ENCODE peak calls at places on chromosomes 3 and 15, in six cellular contexts. One of them, this sample, is unnamed.

GRCh38 chr3:175398676-175399075 is 539.5 kb downstream of the NAALADL2 start:
- DNase-seq in GM23248: peak
- DNase-seq in stimulated activated naive B cell treated with anti-CD40 and anti-IgM and Interleukin-4, amounts not matched to agents 10 μg/mL and 1 μg/mL and 100 μg/mL, for 72 hours: no peak
- DNase-seq in KG1: no peak
- DNase-seq in HEK293T: no peak
- DNase-seq in endothelial cell: no peak
- DNase-seq in this sample: no peak

GRCh38 chr3:67044295-67044694 is 46.2 kb downstream of the KBTBD8 start:
- DNase-seq in GM23248: peak
- DNase-seq in stimulated activated naive B cell treated with anti-CD40 and anti-IgM and Interleukin-4, amounts not matched to agents 10 μg/mL and 1 μg/mL and 100 μg/mL, for 72 hours: no peak
- DNase-seq in KG1: no peak
- DNase-seq in HEK293T: no peak
- DNase-seq in endothelial cell: no peak
- DNase-seq in this sample: no peak

GRCh38 chr15:70461017-70461416 is 302.3 kb downstream of the UACA start:
- DNase-seq in GM23248: no peak
- DNase-seq in stimulated activated naive B cell treated with anti-CD40 and anti-IgM and Interleukin-4, amounts not matched to agents 10 μg/mL and 1 μg/mL and 100 μg/mL, for 72 hours: no peak
- DNase-seq in KG1: no peak
- DNase-seq in HEK293T: no peak
- DNase-seq in endothelial cell: no peak
- DNase-seq in this sample: no peak

GRCh38 chr3:53842436-53843194 is 3.6 kb downstream of the CHDH start:
- DNase-seq in GM23248: peak
- DNase-seq in stimulated activated naive B cell treated with anti-CD40 and anti-IgM and Interleukin-4, amounts not matched to agents 10 μg/mL and 1 μg/mL and 100 μg/mL, for 72 hours: no peak
- DNase-seq in KG1: no peak
- DNase-seq in HEK293T: no peak
- DNase-seq in endothelial cell: no peak
- DNase-seq in this sample: no peak

GRCh38 chr3:183359036-183359435 is 69.4 kb downstream of the MCF2L2 start:
- DNase-seq in GM23248: peak
- DNase-seq in stimulated activated naive B cell treated with anti-CD40 and anti-IgM and Interleukin-4, amounts not matched to agents 10 μg/mL and 1 μg/mL and 100 μg/mL, for 72 hours: no peak
- DNase-seq in KG1: no peak
- DNase-seq in HEK293T: no peak
- DNase-seq in endothelial cell: no peak
- DNase-seq in this sample: no peak

GRCh38 chr3:147412917-147413711 is 3.9 kb downstream of the ZIC1 start:
- DNase-seq in GM23248: no peak
- DNase-seq in stimulated activated naive B cell treated with anti-CD40 and anti-IgM and Interleukin-4, amounts not matched to agents 10 μg/mL and 1 μg/mL and 100 μg/mL, for 72 hours: no peak
- DNase-seq in KG1: no peak
- DNase-seq in HEK293T: no peak
- DNase-seq in endothelial cell: peak
- DNase-seq in this sample: no peak

GRCh38 chr3:196528639-196529233 is 13.6 kb upstream of the SMCO1 start:
- DNase-seq in GM23248: peak
- DNase-seq in stimulated activated naive B cell treated with anti-CD40 and anti-IgM and Interleukin-4, amounts not matched to agents 10 μg/mL and 1 μg/mL and 100 μg/mL, for 72 hours: peak
- DNase-seq in KG1: peak
- DNase-seq in HEK293T: no peak
- DNase-seq in endothelial cell: peak
- DNase-seq in this sample: peak

GRCh38 chr3:57006048-57006709 is 54.3 kb upstream of the SPATA12 start:
- DNase-seq in GM23248: no peak
- DNase-seq in stimulated activated naive B cell treated with anti-CD40 and anti-IgM and Interleukin-4, amounts not matched to agents 10 μg/mL and 1 μg/mL and 100 μg/mL, for 72 hours: no peak
- DNase-seq in KG1: no peak
- DNase-seq in HEK293T: no peak
- DNase-seq in endothelial cell: no peak
- DNase-seq in this sample: no peak

GRCh38 chr15:67068724-67069400 is 3.5 kb downstream of the SMAD3 start:
- DNase-seq in GM23248: peak
- DNase-seq in stimulated activated naive B cell treated with anti-CD40 and anti-IgM and Interleukin-4, amounts not matched to agents 10 μg/mL and 1 μg/mL and 100 μg/mL, for 72 hours: no peak
- DNase-seq in KG1: no peak
- DNase-seq in HEK293T: no peak
- DNase-seq in endothelial cell: no peak
- DNase-seq in this sample: no peak

GRCh38 chr3:125203731-125204130 is 8.8 kb downstream of the SLC12A8 start:
- DNase-seq in GM23248: no peak
- DNase-seq in stimulated activated naive B cell treated with anti-CD40 and anti-IgM and Interleukin-4, amounts not matched to agents 10 μg/mL and 1 μg/mL and 100 μg/mL, for 72 hours: no peak
- DNase-seq in KG1: no peak
- DNase-seq in HEK293T: no peak
- DNase-seq in endothelial cell: no peak
- DNase-seq in this sample: no peak

GRCh38 chr3:25173610-25174009 is 254.5 kb upstream of the RARB start:
- DNase-seq in GM23248: no peak
- DNase-seq in stimulated activated naive B cell treated with anti-CD40 and anti-IgM and Interleukin-4, amounts not matched to agents 10 μg/mL and 1 μg/mL and 100 μg/mL, for 72 hours: no peak
- DNase-seq in KG1: no peak
- DNase-seq in HEK293T: peak
- DNase-seq in endothelial cell: no peak
- DNase-seq in this sample: no peak

GRCh38 chr3:167684389-167684993 is 30.7 kb upstream of the WDR49 start:
- DNase-seq in GM23248: peak
- DNase-seq in stimulated activated naive B cell treated with anti-CD40 and anti-IgM and Interleukin-4, amounts not matched to agents 10 μg/mL and 1 μg/mL and 100 μg/mL, for 72 hours: peak
- DNase-seq in KG1: peak
- DNase-seq in HEK293T: peak
- DNase-seq in endothelial cell: peak
- DNase-seq in this sample: no peak

GRCh38 chr3:187736418-187736871 is 8.8 kb downstream of the BCL6 start:
- DNase-seq in GM23248: peak
- DNase-seq in stimulated activated naive B cell treated with anti-CD40 and anti-IgM and Interleukin-4, amounts not matched to agents 10 μg/mL and 1 μg/mL and 100 μg/mL, for 72 hours: no peak
- DNase-seq in KG1: no peak
- DNase-seq in HEK293T: no peak
- DNase-seq in endothelial cell: no peak
- DNase-seq in this sample: no peak

GRCh38 chr3:20073683-20074082 is 33.4 kb downstream of the KAT2B start:
- DNase-seq in GM23248: no peak
- DNase-seq in stimulated activated naive B cell treated with anti-CD40 and anti-IgM and Interleukin-4, amounts not matched to agents 10 μg/mL and 1 μg/mL and 100 μg/mL, for 72 hours: no peak
- DNase-seq in KG1: no peak
- DNase-seq in HEK293T: no peak
- DNase-seq in endothelial cell: no peak
- DNase-seq in this sample: no peak

GRCh38 chr3:13303410-13303809 is 116.7 kb downstream of the NUP210 start:
- DNase-seq in GM23248: no peak
- DNase-seq in stimulated activated naive B cell treated with anti-CD40 and anti-IgM and Interleukin-4, amounts not matched to agents 10 μg/mL and 1 μg/mL and 100 μg/mL, for 72 hours: no peak
- DNase-seq in KG1: no peak
- DNase-seq in HEK293T: no peak
- DNase-seq in endothelial cell: no peak
- DNase-seq in this sample: no peak

GRCh38 chr15:60655252-60655651 is 176.3 kb upstream of the ICE2 start:
- DNase-seq in GM23248: no peak
- DNase-seq in stimulated activated naive B cell treated with anti-CD40 and anti-IgM and Interleukin-4, amounts not matched to agents 10 μg/mL and 1 μg/mL and 100 μg/mL, for 72 hours: no peak
- DNase-seq in KG1: no peak
- DNase-seq in HEK293T: no peak
- DNase-seq in endothelial cell: no peak
- DNase-seq in this sample: no peak

GRCh38 chr15:67819636-67820035 is 5.7 kb upstream of the SKOR1 start:
- DNase-seq in GM23248: no peak
- DNase-seq in stimulated activated naive B cell treated with anti-CD40 and anti-IgM and Interleukin-4, amounts not matched to agents 10 μg/mL and 1 μg/mL and 100 μg/mL, for 72 hours: no peak
- DNase-seq in KG1: no peak
- DNase-seq in HEK293T: no peak
- DNase-seq in endothelial cell: peak
- DNase-seq in this sample: no peak

GRCh38 chr3:125916376-125916978 is 52.5 kb upstream of the ROPN1B start:
- DNase-seq in GM23248: peak
- DNase-seq in stimulated activated naive B cell treated with anti-CD40 and anti-IgM and Interleukin-4, amounts not matched to agents 10 μg/mL and 1 μg/mL and 100 μg/mL, for 72 hours: peak
- DNase-seq in KG1: peak
- DNase-seq in HEK293T: peak
- DNase-seq in endothelial cell: no peak
- DNase-seq in this sample: no peak

GRCh38 chr3:186360779-186361178 is 1.3 kb downstream of the DGKG start:
- DNase-seq in GM23248: no peak
- DNase-seq in stimulated activated naive B cell treated with anti-CD40 and anti-IgM and Interleukin-4, amounts not matched to agents 10 μg/mL and 1 μg/mL and 100 μg/mL, for 72 hours: no peak
- DNase-seq in KG1: no peak
- DNase-seq in HEK293T: no peak
- DNase-seq in endothelial cell: peak
- DNase-seq in this sample: no peak

GRCh38 chr3:17581421-17582080 is 160.9 kb downstream of the TBC1D5 start:
- DNase-seq in GM23248: peak
- DNase-seq in stimulated activated naive B cell treated with anti-CD40 and anti-IgM and Interleukin-4, amounts not matched to agents 10 μg/mL and 1 μg/mL and 100 μg/mL, for 72 hours: no peak
- DNase-seq in KG1: no peak
- DNase-seq in HEK293T: no peak
- DNase-seq in endothelial cell: no peak
- DNase-seq in this sample: no peak

GRCh38 chr3:30538787-30539186 is 67.6 kb upstream of the TGFBR2 start:
- DNase-seq in GM23248: peak
- DNase-seq in stimulated activated naive B cell treated with anti-CD40 and anti-IgM and Interleukin-4, amounts not matched to agents 10 μg/mL and 1 μg/mL and 100 μg/mL, for 72 hours: no peak
- DNase-seq in KG1: no peak
- DNase-seq in HEK293T: no peak
- DNase-seq in endothelial cell: no peak
- DNase-seq in this sample: no peak

GRCh38 chr15:59166156-59166555 is 40.5 kb upstream of the LDHAL6B start:
- DNase-seq in GM23248: peak
- DNase-seq in stimulated activated naive B cell treated with anti-CD40 and anti-IgM and Interleukin-4, amounts not matched to agents 10 μg/mL and 1 μg/mL and 100 μg/mL, for 72 hours: no peak
- DNase-seq in KG1: no peak
- DNase-seq in HEK293T: no peak
- DNase-seq in endothelial cell: no peak
- DNase-seq in this sample: no peak

GRCh38 chr3:25027639-25028038 is 400.4 kb upstream of the RARB start:
- DNase-seq in GM23248: no peak
- DNase-seq in stimulated activated naive B cell treated with anti-CD40 and anti-IgM and Interleukin-4, amounts not matched to agents 10 μg/mL and 1 μg/mL and 100 μg/mL, for 72 hours: no peak
- DNase-seq in KG1: no peak
- DNase-seq in HEK293T: no peak
- DNase-seq in endothelial cell: no peak
- DNase-seq in this sample: no peak

GRCh38 chr3:64150527-64151238 is 74.6 kb downstream of the PRICKLE2 start:
- DNase-seq in GM23248: peak
- DNase-seq in stimulated activated naive B cell treated with anti-CD40 and anti-IgM and Interleukin-4, amounts not matched to agents 10 μg/mL and 1 μg/mL and 100 μg/mL, for 72 hours: no peak
- DNase-seq in KG1: no peak
- DNase-seq in HEK293T: peak
- DNase-seq in endothelial cell: no peak
- DNase-seq in this sample: peak

GRCh38 chr3:10223676-10224639 is 24.3 kb upstream of the TATDN2 start:
- DNase-seq in GM23248: peak
- DNase-seq in stimulated activated naive B cell treated with anti-CD40 and anti-IgM and Interleukin-4, amounts not matched to agents 10 μg/mL and 1 μg/mL and 100 μg/mL, for 72 hours: peak
- DNase-seq in KG1: peak
- DNase-seq in HEK293T: no peak
- DNase-seq in endothelial cell: no peak
- DNase-seq in this sample: no peak

GRCh38 chr15:70132148-70132547 is 34.4 kb upstream of the TLE3 start:
- DNase-seq in GM23248: peak
- DNase-seq in stimulated activated naive B cell treated with anti-CD40 and anti-IgM and Interleukin-4, amounts not matched to agents 10 μg/mL and 1 μg/mL and 100 μg/mL, for 72 hours: no peak
- DNase-seq in KG1: no peak
- DNase-seq in HEK293T: no peak
- DNase-seq in endothelial cell: no peak
- DNase-seq in this sample: no peak

GRCh38 chr15:37880009-37880834 is 54.2 kb upstream of the TMCO5A start:
- DNase-seq in GM23248: peak
- DNase-seq in stimulated activated naive B cell treated with anti-CD40 and anti-IgM and Interleukin-4, amounts not matched to agents 10 μg/mL and 1 μg/mL and 100 μg/mL, for 72 hours: no peak
- DNase-seq in KG1: peak
- DNase-seq in HEK293T: peak
- DNase-seq in endothelial cell: peak
- DNase-seq in this sample: no peak

GRCh38 chr15:28954466-28955159 is 68.8 kb downstream of the APBA2 start:
- DNase-seq in GM23248: no peak
- DNase-seq in stimulated activated naive B cell treated with anti-CD40 and anti-IgM and Interleukin-4, amounts not matched to agents 10 μg/mL and 1 μg/mL and 100 μg/mL, for 72 hours: no peak
- DNase-seq in KG1: no peak
- DNase-seq in HEK293T: no peak
- DNase-seq in endothelial cell: no peak
- DNase-seq in this sample: peak

GRCh38 chr15:66196565-66196964 is 57.0 kb downstream of the MEGF11 start:
- DNase-seq in GM23248: no peak
- DNase-seq in stimulated activated naive B cell treated with anti-CD40 and anti-IgM and Interleukin-4, amounts not matched to agents 10 μg/mL and 1 μg/mL and 100 μg/mL, for 72 hours: no peak
- DNase-seq in KG1: no peak
- DNase-seq in HEK293T: no peak
- DNase-seq in endothelial cell: no peak
- DNase-seq in this sample: no peak

GRCh38 chr3:72008226-72008996 is 223.5 kb upstream of the PROK2 start:
- DNase-seq in GM23248: peak
- DNase-seq in stimulated activated naive B cell treated with anti-CD40 and anti-IgM and Interleukin-4, amounts not matched to agents 10 μg/mL and 1 μg/mL and 100 μg/mL, for 72 hours: no peak
- DNase-seq in KG1: no peak
- DNase-seq in HEK293T: no peak
- DNase-seq in endothelial cell: no peak
- DNase-seq in this sample: no peak

GRCh38 chr15:76642671-76643070 is 262.5 kb downstream of the SCAPER start:
- DNase-seq in GM23248: peak
- DNase-seq in stimulated activated naive B cell treated with anti-CD40 and anti-IgM and Interleukin-4, amounts not matched to agents 10 μg/mL and 1 μg/mL and 100 μg/mL, for 72 hours: no peak
- DNase-seq in KG1: no peak
- DNase-seq in HEK293T: no peak
- DNase-seq in endothelial cell: no peak
- DNase-seq in this sample: no peak

GRCh38 chr3:133831966-133832801 is 26.6 kb downstream of the SRPRB start:
- DNase-seq in GM23248: no peak
- DNase-seq in stimulated activated naive B cell treated with anti-CD40 and anti-IgM and Interleukin-4, amounts not matched to agents 10 μg/mL and 1 μg/mL and 100 μg/mL, for 72 hours: no peak
- DNase-seq in KG1: no peak
- DNase-seq in HEK293T: no peak
- DNase-seq in endothelial cell: no peak
- DNase-seq in this sample: no peak

GRCh38 chr15:60471314-60471713 is 7.6 kb downstream of the ICE2 start:
- DNase-seq in GM23248: peak
- DNase-seq in stimulated activated naive B cell treated with anti-CD40 and anti-IgM and Interleukin-4, amounts not matched to agents 10 μg/mL and 1 μg/mL and 100 μg/mL, for 72 hours: no peak
- DNase-seq in KG1: no peak
- DNase-seq in HEK293T: no peak
- DNase-seq in endothelial cell: no peak
- DNase-seq in this sample: no peak

GRCh38 chr3:110810356-110810755 is 261.3 kb upstream of the NECTIN3 start:
- DNase-seq in GM23248: peak
- DNase-seq in stimulated activated naive B cell treated with anti-CD40 and anti-IgM and Interleukin-4, amounts not matched to agents 10 μg/mL and 1 μg/mL and 100 μg/mL, for 72 hours: no peak
- DNase-seq in KG1: no peak
- DNase-seq in HEK293T: no peak
- DNase-seq in endothelial cell: no peak
- DNase-seq in this sample: no peak

This sample was measured in osteocyte.